ENCODE peak calls at places on chromosomes 1 and 21, in six cellular contexts. X is endothelial cell of umbilical vein, E is HepG2, L is K562, N is GM12878, B is NB4. Y is an unnamed sample.

GRCh38 chr1:46747683-46748288 is 28.9 kb upstream of the EFCAB14 start:
- DNase-seq in B (peak; percentile 46), N (no peak), E (peak; percentile 49), L (peak; percentile 67), X (peak; percentile 63), Y (peak; percentile 61)

GRCh38 chr1:214520544-214521165 is 30.7 kb downstream of the PTPN14 start:
- DNase-seq in E (no peak), L (no peak), X (no peak), N (no peak), B (no peak), Y (no peak)

GRCh38 chr1:93591291-93591832 is 90.3 kb downstream of the BCAR3 start:
- DNase-seq in L (no peak), X (no peak), E (peak; percentile 76), N (no peak), B (peak; percentile 30), Y (peak; percentile 55)

GRCh38 chr1:205369621-205370230 is 13.0 kb upstream of the KLHDC8A start:
- DNase-seq in L (no peak), B (no peak), E (no peak), N (no peak), X (no peak), Y (no peak)

GRCh38 chr1:168507828-168508227 is 36.0 kb downstream of the XCL2 start:
- DNase-seq in E (no peak), B (no peak), X (no peak), L (no peak), N (no peak), Y (no peak)

GRCh38 chr21:46056450-46056903 is 41.4 kb upstream of the COL6A2 start:
- DNase-seq in E (no peak), X (no peak), B (peak; percentile 52), L (no peak), N (no peak), Y (no peak)

GRCh38 chr1:221164029-221164428 is 284.8 kb downstream of the HLX start:
- DNase-seq in L (no peak), X (peak; percentile 71), B (no peak), E (no peak), N (no peak), Y (no peak)

GRCh38 chr1:2493218-2493617 is 17.1 kb downstream of the PLCH2 start:
- DNase-seq in N (no peak), E (no peak), B (no peak), L (no peak), X (no peak), Y (no peak)

GRCh38 chr1:229064320-229064908 is 206.5 kb upstream of the RAB4A start:
- DNase-seq in N (no peak), E (peak; percentile 99), X (no peak), B (peak; percentile 84), L (no peak), Y (no peak)

GRCh38 chr1:117683571-117684285 is 77.9 kb downstream of the TENT5C start:
- DNase-seq in E (no peak), N (no peak), B (no peak), L (no peak), X (no peak), Y (no peak)

DNA sequence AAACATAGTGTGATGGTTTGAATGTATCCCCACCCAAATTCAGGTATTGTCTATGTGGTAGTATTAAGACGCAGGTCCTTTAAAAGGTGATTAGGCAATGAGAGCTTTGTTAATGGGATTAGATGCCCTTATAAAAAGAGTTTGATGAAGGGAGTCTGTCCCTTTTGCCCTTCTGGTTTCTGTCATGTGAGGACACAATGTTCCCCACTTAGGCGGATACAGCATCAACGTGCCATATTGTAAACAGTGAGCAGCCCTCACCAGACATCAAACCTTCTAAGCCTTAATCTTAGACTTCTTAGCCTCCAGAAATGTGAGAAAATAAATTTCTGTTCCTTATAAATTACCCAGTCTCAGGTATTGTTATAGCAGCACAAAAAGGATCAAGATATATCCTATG is 172.8 kb downstream of the FAF1 start:
- DNase-seq in X (no peak), E (no peak), L (no peak), N (no peak), B (no peak), Y (no peak)
- TF ChIP-seq MYC in X (no peak), E (no peak), L (no peak), N (no peak), B (no peak), Y (no peak)

DNA sequence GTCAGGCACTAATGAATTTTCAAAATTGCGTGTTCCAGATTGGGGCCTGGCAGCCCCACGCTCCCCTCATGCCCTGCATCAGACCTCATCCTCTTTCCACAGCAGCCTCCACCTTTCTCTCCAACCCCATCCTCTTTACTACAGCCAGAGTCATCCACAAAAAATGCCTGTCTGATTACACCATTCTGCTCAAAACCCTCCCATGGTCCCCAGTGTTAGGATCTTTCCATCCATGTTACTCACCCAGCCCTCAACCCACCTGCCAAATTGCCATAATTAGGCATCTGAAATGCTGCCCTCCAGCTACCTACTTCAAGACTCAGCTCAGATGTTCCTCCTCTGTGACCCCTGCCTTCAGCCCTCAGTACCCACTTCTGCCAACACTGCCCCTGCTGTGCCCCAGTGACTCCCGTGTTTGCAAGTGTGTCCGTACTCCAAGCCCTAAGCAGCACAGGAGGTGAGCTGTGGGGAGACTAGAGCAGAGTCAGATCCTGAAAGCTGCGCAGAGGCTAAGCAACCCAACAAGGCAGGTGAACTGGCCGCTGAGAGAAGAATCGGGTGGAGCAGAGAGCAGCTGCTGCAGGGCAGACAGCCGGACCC is 715 bp upstream of the ARTN start:
- DNase-seq in E (no peak), N (no peak), L (no peak), X (no peak), B (peak; percentile 14), Y (no peak)
- TF ChIP-seq MYC in E (no peak), N (no peak), L (no peak), X (no peak), B (no peak), Y (no peak)

GRCh38 chr1:152924191-152924590 is 15.8 kb downstream of the IVL start:
- DNase-seq in B (no peak), X (no peak), L (no peak), E (no peak), N (no peak), Y (no peak)

GRCh38 chr1:152928671-152929070 is 18.3 kb upstream of the SPRR5 start:
- DNase-seq in N (no peak), E (peak; percentile 36), B (no peak), X (no peak), L (no peak), Y (no peak)

DNA sequence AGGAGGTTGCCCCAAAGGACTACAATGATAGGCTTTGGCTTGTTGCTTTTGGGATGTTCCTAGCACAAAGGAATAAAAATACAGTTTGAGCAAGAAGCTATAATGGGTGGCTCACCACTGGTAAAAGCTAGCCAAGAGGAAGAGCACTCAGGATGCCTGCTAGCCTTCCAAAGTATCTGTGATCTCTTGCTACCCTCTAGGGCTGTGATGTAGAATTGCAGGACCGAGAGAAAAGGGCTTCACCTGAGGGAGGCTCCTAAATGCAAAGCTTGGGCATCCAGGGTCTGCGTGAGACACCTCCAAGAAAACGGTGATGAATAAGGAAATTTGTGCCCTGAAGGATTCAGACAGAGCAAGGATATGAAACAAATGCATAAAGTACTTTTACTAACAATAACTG is 17.7 kb downstream of the IVL start:
- DNase-seq in X (no peak), L (no peak), B (peak; percentile 20), E (peak; percentile 18), N (no peak), Y (peak; percentile 48)
- TF ChIP-seq MYC in X (no peak), L (no peak), B (no peak), E (no peak), N (no peak), Y (no peak)

GRCh38 chr1:176541663-176542062 is 78.7 kb downstream of the PAPPA2 start:
- DNase-seq in L (no peak), X (no peak), E (no peak), N (no peak), B (peak; percentile 59), Y (no peak)
- TF ChIP-seq MYC in L (no peak), X (no peak), E (no peak), N (no peak), B (no peak), Y (no peak)